ENCODE peak calls at places on chromosomes 7 and 10, in eight cellular contexts. Z, R, E, J, W, H, U and C are unnamed samples.

GRCh38 chr10:5534880-5535856 is 10.4 kb downstream of the CALML3 start:
- ATAC-seq in Z (peak), R (no peak), E (peak), J (no peak), W (peak), H (peak), U (no peak), C (peak)

GRCh38 chr10:104304927-104305326 is 33.3 kb downstream of the ITPRIP start:
- ATAC-seq in Z (peak), R (no peak), E (no peak), J (no peak), W (peak), H (no peak), U (peak), C (peak)

GRCh38 chr7:76296743-76297740 is 5.4 kb upstream of the HSPB1 start:
- ATAC-seq in Z (peak), R (no peak), E (peak), J (peak), W (no peak), H (peak), U (peak), C (peak)

GRCh38 chr7:12025246-12025645 is 185.8 kb upstream of the TMEM106B start:
- ATAC-seq in Z (no peak), R (no peak), E (no peak), J (no peak), W (no peak), H (no peak), U (no peak), C (no peak)

GRCh38 chr7:22179442-22179879 is 177.5 kb downstream of the RAPGEF5 start:
- ATAC-seq in Z (no peak), R (no peak), E (no peak), J (no peak), W (no peak), H (no peak), U (no peak), C (no peak)

GRCh38 chr10:15211464-15211979 is 43.0 kb upstream of the NMT2 start:
- ATAC-seq in Z (no peak), R (no peak), E (no peak), J (no peak), W (no peak), H (no peak), U (no peak), C (no peak)

GRCh38 chr10:97328646-97329453 is 5.7 kb downstream of the FRAT2 start:
- ATAC-seq in Z (no peak), R (no peak), E (no peak), J (no peak), W (no peak), H (no peak), U (no peak), C (no peak)

GRCh38 chr7:33766396-33766795 is 138.9 kb upstream of the BMPER start:
- ATAC-seq in Z (no peak), R (no peak), E (no peak), J (no peak), W (no peak), H (no peak), U (no peak), C (no peak)

GRCh38 chr7:75019800-75020199 is 53.8 kb downstream of the RCC1L start:
- ATAC-seq in Z (no peak), R (no peak), E (no peak), J (no peak), W (no peak), H (no peak), U (no peak), C (no peak)

GRCh38 chr7:141001122-141001521 is 13.6 kb downstream of the MRPS33 start:
- ATAC-seq in Z (no peak), R (no peak), E (no peak), J (no peak), W (no peak), H (no peak), U (no peak), C (no peak)

GRCh38 chr10:5960070-5960972 is 17.0 kb downstream of the IL15RA start:
- ATAC-seq in Z (no peak), R (no peak), E (no peak), J (peak), W (no peak), H (no peak), U (no peak), C (no peak)

GRCh38 chr7:6460303-6460702 is 12.5 kb upstream of the DAGLB start:
- ATAC-seq in Z (no peak), R (no peak), E (no peak), J (no peak), W (no peak), H (no peak), U (no peak), C (no peak)

GRCh38 chr7:79282051-79282694 is 171.3 kb downstream of the MAGI2 start:
- ATAC-seq in Z (peak), R (no peak), E (peak), J (peak), W (peak), H (peak), U (peak), C (peak)

GRCh38 chr10:28282341-28282740 is 20.5 kb downstream of the MPP7 start:
- ATAC-seq in Z (no peak), R (no peak), E (no peak), J (no peak), W (no peak), H (no peak), U (no peak), C (no peak)